ENCODE peak calls at places on chromosomes 7 and 10, in eight cellular contexts. N is anterior cingulate cortex, A is NCI-H2029 treated with DMSO at 0.1 percent for 48 hours, V is cardiac septum, L is GM12892, M is NCI-H774, P is NCI-H1417, S is cardiac fibroblast. D is an unnamed sample.

GRCh38 chr10:94192333-94192732 is 170.4 kb downstream of the NOC3L start:
- DNase-seq in N (no peak), A (no peak), M (no peak), V (no peak), P (no peak), L (no peak), S (no peak), D (no peak)

GRCh38 chr7:80508440-80508839 is 3.4 kb downstream of the GNAT3 start:
- DNase-seq in A (no peak), V (no peak), M (no peak), L (no peak), N (no peak), S (peak; percentile 31), P (no peak), D (peak; percentile 31)

GRCh38 chr7:134452419-134452827 is 6.5 kb downstream of the AKR1B1 start:
- DNase-seq in N (no peak), S (no peak), V (no peak), L (no peak), P (no peak), M (no peak), A (no peak), D (no peak)

GRCh38 chr10:3951993-3952392 is 167.0 kb upstream of the KLF6 start:
- DNase-seq in P (no peak), M (no peak), A (no peak), L (no peak), N (no peak), V (no peak), S (no peak), D (no peak)

GRCh38 chr7:24125765-24126164 is 158.2 kb upstream of the NPY start:
- DNase-seq in M (no peak), P (no peak), A (no peak), L (no peak), N (no peak), S (no peak), V (no peak), D (no peak)

GRCh38 chr7:79734158-79734557 is 280.7 kb upstream of the MAGI2 start:
- DNase-seq in S (peak; percentile 34), M (no peak), P (no peak), A (no peak), V (no peak), L (no peak), N (no peak), D (peak; percentile 5)

GRCh38 chr10:77911535-77912123 is 14.9 kb downstream of the DLG5 start:
- DNase-seq in L (no peak), S (peak; percentile 29), N (no peak), V (no peak), A (no peak), M (no peak), P (no peak), D (no peak)

GRCh38 chr10:60237977-60238376 is 151.7 kb downstream of the ANK3 start:
- DNase-seq in V (no peak), A (no peak), L (no peak), M (no peak), N (no peak), P (no peak), S (peak; percentile 43), D (no peak)

GRCh38 chr7:1537631-1538412 is 7.3 kb downstream of the MAFK start:
- DNase-seq in A (no peak), S (peak; percentile 99), P (peak; percentile 70), N (peak; percentile 70), M (no peak), L (no peak), V (peak; percentile 94), D (peak; percentile 96)

GRCh38 chr10:102550636-102551210 is 47.0 kb downstream of the SUFU start:
- DNase-seq in N (no peak), A (no peak), S (no peak), L (no peak), V (peak; percentile 53), M (no peak), P (no peak), D (no peak)

GRCh38 chr7:110541962-110542361 is 549.0 kb upstream of the LRRN3 start:
- DNase-seq in S (no peak), V (no peak), L (no peak), M (no peak), P (no peak), N (no peak), A (no peak), D (peak; percentile 31)

GRCh38 chr7:47327306-47327697 is 254.6 kb downstream of the TNS3 start:
- DNase-seq in L (no peak), M (no peak), N (no peak), A (no peak), V (peak; percentile 76), S (peak; percentile 46), P (no peak), D (peak; percentile 44)

GRCh38 chr7:48300301-48300700 is 129.0 kb downstream of the ABCA13 start:
- DNase-seq in V (no peak), N (no peak), P (no peak), M (no peak), S (no peak), L (no peak), A (no peak), D (no peak)

GRCh38 chr7:36227223-36227622 is 74.2 kb downstream of the EEPD1 start:
- DNase-seq in M (no peak), P (no peak), A (no peak), L (no peak), V (no peak), N (no peak), S (peak; percentile 28), D (peak; percentile 22)

GRCh38 chr10:120685136-120685535 is 166.0 kb upstream of the WDR11 start:
- DNase-seq in V (no peak), A (no peak), P (no peak), N (no peak), S (no peak), L (no peak), M (no peak), D (no peak)